ENCODE peak calls at places on chromosomes 5 and 9, in eight cellular contexts. F, U, Y, T, W, E, D and O are unnamed samples.

GRCh38 chr5:131846536-131846935 is 49.7 kb upstream of the FNIP1 start:
- DNase-seq in F (no peak), U (no peak), Y (no peak), T (no peak), W (no peak), E (no peak), D (no peak), O (no peak)

GRCh38 chr5:137207023-137207760 is 291.9 kb downstream of the SPOCK1 start:
- DNase-seq in F (no peak), U (no peak), Y (no peak), T (no peak), W (no peak), E (no peak), D (no peak), O (no peak)

GRCh38 chr9:130172858-130173461 is 756 bp downstream of the NCS1 start:
- DNase-seq in F (peak; percentile 18), U (no peak), Y (no peak), T (no peak), W (no peak), E (no peak), D (no peak), O (no peak)

GRCh38 chr5:79236364-79236969 is 536 bp downstream of the JMY start:
- DNase-seq in F (no peak), U (no peak), Y (peak; percentile 51), T (no peak), W (no peak), E (peak; percentile 6), D (peak; percentile 51), O (no peak)

GRCh38 chr5:61167382-61167781 is 5.1 kb upstream of the SMIM15 start:
- DNase-seq in F (no peak), U (peak; percentile 27), Y (no peak), T (no peak), W (no peak), E (peak; percentile 55), D (no peak), O (no peak)

GRCh38 chr5:107699425-107699824 is 28.7 kb upstream of the EFNA5 start:
- DNase-seq in F (no peak), U (no peak), Y (no peak), T (no peak), W (no peak), E (no peak), D (no peak), O (no peak)

GRCh38 chr9:36053971-36054370 is 17.3 kb downstream of the RECK start:
- DNase-seq in F (no peak), U (no peak), Y (no peak), T (no peak), W (no peak), E (no peak), D (no peak), O (no peak)

GRCh38 chr5:94916619-94917018 is 298.1 kb downstream of the SLF1 start:
- DNase-seq in F (no peak), U (no peak), Y (no peak), T (no peak), W (no peak), E (no peak), D (no peak), O (no peak)

GRCh38 chr9:69606089-69606488 is 66.1 kb downstream of the APBA1 start:
- DNase-seq in F (no peak), U (no peak), Y (no peak), T (no peak), W (no peak), E (no peak), D (no peak), O (no peak)

GRCh38 chr5:107542428-107542827 is 128.3 kb downstream of the EFNA5 start:
- DNase-seq in F (no peak), U (peak; percentile 95), Y (peak; percentile 29), T (peak; percentile 88), W (peak; percentile 86), E (peak; percentile 92), D (no peak), O (peak; percentile 84)

GRCh38 chr9:86752727-86753126 is 194.6 kb downstream of the GAS1 start:
- DNase-seq in F (no peak), U (no peak), Y (no peak), T (no peak), W (no peak), E (no peak), D (no peak), O (no peak)

GRCh38 chr5:63125862-63126261 is 547.2 kb downstream of the LRRC70 start:
- DNase-seq in F (no peak), U (peak; percentile 70), Y (peak; percentile 8), T (no peak), W (no peak), E (peak; percentile 62), D (no peak), O (no peak)

GRCh38 chr5:175895215-175895614 is 23.8 kb downstream of the CPLX2 start:
- DNase-seq in F (no peak), U (no peak), Y (no peak), T (no peak), W (no peak), E (no peak), D (no peak), O (no peak)

GRCh38 chr5:175894251-175894650 is 22.9 kb downstream of the CPLX2 start:
- DNase-seq in F (no peak), U (no peak), Y (no peak), T (no peak), W (no peak), E (no peak), D (no peak), O (no peak)

GRCh38 chr5:175896641-175897040 is 25.3 kb downstream of the CPLX2 start:
- DNase-seq in F (no peak), U (no peak), Y (no peak), T (no peak), W (no peak), E (no peak), D (no peak), O (no peak)

GRCh38 chr5:175894805-175895204 is 23.4 kb downstream of the CPLX2 start:
- DNase-seq in F (no peak), U (no peak), Y (no peak), T (no peak), W (no peak), E (no peak), D (no peak), O (no peak)

GRCh38 chr5:175895701-175896102 is 24.3 kb downstream of the CPLX2 start:
- DNase-seq in F (peak; percentile 63), U (no peak), Y (peak; percentile 40), T (peak; percentile 37), W (no peak), E (no peak), D (no peak), O (no peak)
- H3K4me3 ChIP-seq in F (peak overlapping the region; percentile 26), U (no peak overlapping the region), Y (no peak overlapping the region), T (no peak overlapping the region), W (no peak overlapping the region), E (no peak overlapping the region), D (no peak overlapping the region), O (no peak overlapping the region)

DNA sequence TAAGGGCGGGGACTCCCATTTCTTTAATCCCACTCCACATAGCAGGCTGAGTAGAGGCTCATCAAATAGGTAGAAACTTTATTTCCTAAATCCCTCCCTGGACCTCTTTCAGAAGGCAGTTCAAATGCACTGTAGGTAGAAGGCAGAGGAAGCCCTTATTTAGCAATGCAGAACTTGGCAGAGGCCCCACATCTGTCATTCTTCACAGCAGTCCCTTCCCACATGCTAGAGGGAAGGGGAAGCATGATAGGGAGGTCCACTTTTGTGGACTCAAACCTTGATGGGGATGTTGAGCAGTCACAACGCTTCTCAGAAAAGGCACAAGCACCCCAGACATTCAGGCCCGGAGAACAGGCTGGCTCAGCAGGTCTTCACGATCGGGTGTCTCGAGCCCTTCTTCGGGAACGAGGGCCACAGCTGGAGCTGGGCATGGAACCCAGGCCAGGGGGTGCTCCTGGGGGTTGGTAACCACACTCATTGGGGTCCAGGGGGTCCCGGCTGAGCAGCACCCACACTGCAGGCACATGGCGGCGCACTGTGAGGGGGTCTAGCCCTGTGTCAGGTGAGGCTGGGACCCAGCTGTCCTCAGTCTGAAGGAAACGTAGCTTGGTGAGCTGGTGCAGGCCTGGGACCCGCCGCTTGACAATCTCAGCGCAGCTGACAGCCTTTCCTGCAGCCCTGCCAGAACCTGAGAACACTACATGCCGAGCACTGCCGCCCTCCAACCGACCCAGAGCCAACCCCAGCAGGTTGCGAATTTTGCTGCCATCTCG is 1.3 kb downstream of the RPP25L start:
- DNase-seq in F (no peak), U (no peak), Y (no peak), T (no peak), W (peak; percentile 62), E (no peak), D (no peak), O (no peak)
- H3K4me3 ChIP-seq in F (peak overlapping the region; percentile 90), U (peak overlapping the region; percentile 83), Y (peak overlapping the region; percentile 91), T (no peak overlapping the region), W (peak overlapping the region; percentile 73), E (no peak overlapping the region), D (peak overlapping the region; percentile 73), O (no peak overlapping the region)

DNA sequence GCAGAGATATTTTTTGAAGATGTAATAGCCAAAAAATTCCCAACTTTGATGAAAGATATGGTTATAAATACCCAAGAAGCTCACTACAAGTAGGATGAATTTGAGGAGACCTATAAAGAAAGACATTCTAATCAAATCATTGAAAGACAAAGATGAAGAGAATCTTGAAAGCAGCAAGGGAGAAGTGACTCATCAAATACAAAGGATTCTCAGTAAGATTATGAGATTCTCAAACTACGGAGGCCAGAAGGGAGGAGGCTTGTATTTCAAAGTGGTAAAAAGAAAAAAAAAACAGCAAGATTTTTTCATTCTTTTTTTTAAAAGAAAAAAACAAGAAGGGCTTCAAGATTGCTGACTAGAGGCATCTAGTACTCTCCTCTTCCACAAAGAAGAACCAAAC is 59.3 kb upstream of the NIPAL4 start:
- DNase-seq in F (no peak), U (no peak), Y (no peak), T (no peak), W (no peak), E (peak; percentile 35), D (no peak), O (no peak)
- H3K4me3 ChIP-seq in F (no peak overlapping the region), U (no peak overlapping the region), Y (no peak overlapping the region), T (no peak overlapping the region), W (no peak overlapping the region), E (no peak overlapping the region), D (no peak overlapping the region), O (no peak overlapping the region)

GRCh38 chr9:121499427-121500164 is at the start of gene GGTA1:
- DNase-seq in F (no peak), U (peak; percentile 38), Y (no peak), T (peak; percentile 72), W (peak; percentile 78), E (peak; percentile 37), D (peak; percentile 54), O (peak; percentile 58)
- H3K4me3 ChIP-seq in F (peak within 1 kb of the TSS; percentile 9), U (peak within 1 kb of the TSS; percentile 47), Y (no peak within 1 kb of the TSS), T (peak within 1 kb of the TSS; percentile 53), W (peak within 1 kb of the TSS; percentile 77), E (peak within 1 kb of the TSS; percentile 35), D (peak within 1 kb of the TSS; percentile 33), O (peak within 1 kb of the TSS; percentile 30)